ENCODE peak calls at places on chromosomes 13 and 19, in seven cellular contexts. Y, T, O, K, E, B and C are unnamed samples.

GRCh38 chr19:53730391-53730790 is 93.7 kb downstream of the NLRP12 start:
- DNase-seq in K (no peak), O (no peak), B (no peak), T (no peak), E (no peak), Y (no peak), C (no peak)

GRCh38 chr13:46687810-46688209 is 109.2 kb downstream of the ESD start:
- DNase-seq in Y (no peak), B (peak; percentile 22), E (peak; percentile 3), O (no peak), T (no peak), K (peak; percentile 46), C (no peak)

GRCh38 chr13:34577051-34577450 is 365.0 kb upstream of the NBEA start:
- DNase-seq in T (no peak), K (no peak), E (no peak), B (no peak), Y (no peak), O (no peak), C (no peak)

GRCh38 chr13:105346141-105346766 is 1189.2 kb downstream of the EFNB2 start:
- DNase-seq in B (no peak), O (no peak), T (no peak), Y (no peak), E (peak; percentile 26), K (peak; percentile 90), C (peak; percentile 30)

GRCh38 chr19:18503971-18504885 is 17.6 kb downstream of the ELL start:
- DNase-seq in E (no peak), K (no peak), Y (no peak), T (peak; percentile 51), B (peak; percentile 63), O (no peak), C (no peak)

GRCh38 chr13:99056381-99057014 is 78.6 kb upstream of the DOCK9 start:
- DNase-seq in Y (peak; percentile 67), B (no peak), K (no peak), O (no peak), T (no peak), E (no peak), C (no peak)

GRCh38 chr13:37648604-37649003 is 50.0 kb upstream of the POSTN start:
- DNase-seq in Y (no peak), O (no peak), E (no peak), K (peak; percentile 88), B (no peak), T (no peak), C (no peak)

GRCh38 chr13:112619730-112620639 is 32.0 kb upstream of the TUBGCP3 start:
- DNase-seq in O (no peak), E (peak; percentile 38), Y (no peak), B (no peak), T (no peak), K (no peak), C (no peak)

GRCh38 chr19:18385675-18386542 is at the start of gene GDF15:
- DNase-seq in T (peak; percentile 96), O (peak; percentile 48), Y (peak; percentile 86), E (peak; percentile 90), B (peak; percentile 98), K (peak; percentile 87), C (peak; percentile 78)

GRCh38 chr13:44312131-44312530 is 61.5 kb upstream of the SERP2 start:
- DNase-seq in E (no peak), O (no peak), Y (no peak), T (no peak), B (no peak), K (no peak), C (no peak)

GRCh38 chr19:4867534-4868285 is at the start of gene PLIN3:
- DNase-seq in T (peak; percentile 98), O (peak; percentile 99), K (peak; percentile 93), Y (peak; percentile 99), E (peak; percentile 88), B (peak; percentile 97), C (peak; percentile 91)

GRCh38 chr13:44140146-44140545 is 233.5 kb upstream of the SERP2 start:
- DNase-seq in B (no peak), O (no peak), K (no peak), T (peak; percentile 62), E (no peak), Y (no peak), C (no peak)

GRCh38 chr19:1471514-1472107 is 7.4 kb downstream of the C19orf25 start:
- DNase-seq in K (no peak), O (no peak), B (no peak), E (no peak), Y (no peak), T (no peak), C (no peak)

GRCh38 chr13:43767351-43767901 is 19.3 kb downstream of the ENOX1 start:
- DNase-seq in O (peak; percentile 21), T (no peak), B (no peak), E (no peak), Y (peak; percentile 78), K (no peak), C (no peak)

GRCh38 chr19:2231621-2232221 is 4.4 kb downstream of the PLEKHJ1 start:
- DNase-seq in Y (no peak), T (no peak), K (no peak), B (no peak), O (no peak), E (no peak), C (no peak)

GRCh38 chr13:47679391-47679790 is 321.7 kb downstream of the SUCLA2 start:
- DNase-seq in O (no peak), B (no peak), E (no peak), K (peak; percentile 59), Y (no peak), T (no peak), C (no peak)

GRCh38 chr19:10551698-10552301 is 8.1 kb downstream of the ATG4D start:
- DNase-seq in O (no peak), B (peak; percentile 40), Y (no peak), K (no peak), E (peak; percentile 33), T (peak; percentile 32), C (peak; percentile 61)

GRCh38 chr19:10550336-10550735 is 6.6 kb downstream of the ATG4D start:
- DNase-seq in T (no peak), O (no peak), Y (no peak), K (no peak), B (no peak), E (no peak), C (no peak)

GRCh38 chr19:10553943-10554381 is 10.3 kb downstream of the ATG4D start:
- DNase-seq in B (no peak), T (peak; percentile 29), O (no peak), K (no peak), E (no peak), Y (no peak), C (no peak)

GRCh38 chr19:10553087-10553667 is 9.5 kb downstream of the ATG4D start:
- DNase-seq in K (no peak), E (no peak), Y (no peak), T (no peak), B (no peak), O (no peak), C (no peak)

GRCh38 chr19:10552596-10553053 is 8.9 kb downstream of the ATG4D start:
- DNase-seq in Y (no peak), E (no peak), T (no peak), B (no peak), O (no peak), K (no peak), C (no peak)
- TF ChIP-seq POLR2A in Y (no peak), E (peak; percentile 31), T (no peak), B (no peak), O (no peak), K (no peak), C (no peak)

GRCh38 chr19:49690656-49691242 is at the start of gene CPT1C:
- DNase-seq in B (peak; percentile 82), K (peak; percentile 79), Y (peak; percentile 93), O (peak; percentile 89), T (peak; percentile 79), E (no peak), C (peak; percentile 81)
- TF ChIP-seq POLR2A in B (no peak), K (peak; percentile 73), Y (no peak), O (peak; percentile 55), T (no peak), E (no peak), C (peak; percentile 60)

DNA sequence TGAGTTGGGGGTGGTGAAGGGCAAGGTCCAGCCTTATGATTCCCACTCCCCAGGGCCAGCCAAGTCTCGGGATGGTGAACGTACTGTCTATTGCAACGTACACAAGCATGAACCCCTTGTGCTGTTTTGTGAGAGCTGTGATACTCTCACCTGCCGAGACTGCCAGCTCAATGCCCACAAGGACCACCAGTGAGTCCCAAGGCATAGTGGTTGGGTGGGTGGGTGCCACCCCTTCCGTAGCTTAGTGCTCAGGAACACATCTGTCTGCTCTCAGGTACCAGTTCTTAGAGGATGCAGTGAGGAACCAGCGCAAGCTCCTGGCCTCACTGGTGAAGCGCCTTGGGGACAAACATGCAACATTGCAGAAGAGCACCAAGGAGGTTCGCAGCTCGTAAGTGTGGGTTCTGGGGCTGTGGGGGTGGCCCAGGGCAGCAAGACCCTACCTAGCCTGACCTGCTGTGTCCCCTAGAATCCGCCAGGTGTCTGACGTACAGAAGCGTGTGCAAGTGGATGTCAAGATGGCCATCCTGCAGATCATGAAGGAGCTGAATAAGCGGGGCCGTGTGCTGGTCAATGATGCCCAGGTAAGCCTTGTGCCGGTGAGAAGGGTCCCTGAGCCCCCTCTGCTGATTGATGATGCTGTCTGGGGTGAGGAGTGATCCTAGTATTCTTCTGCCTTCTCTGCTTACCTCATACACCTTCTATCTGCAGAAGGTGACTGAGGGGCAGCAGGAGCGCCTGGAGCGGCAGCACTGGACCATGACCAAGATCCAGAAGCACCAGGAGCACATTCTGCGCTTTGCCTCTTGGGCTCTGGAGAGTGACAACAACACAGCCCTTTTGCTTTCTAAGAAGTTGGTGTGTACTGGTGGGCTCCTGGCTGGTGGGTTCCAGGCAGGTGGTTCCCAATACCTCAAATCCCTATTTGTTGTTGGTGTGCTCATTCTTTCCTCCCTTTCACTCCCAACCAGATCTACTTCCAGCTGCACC is 3.8 kb downstream of the TRIM28 start:
- DNase-seq in K (no peak), B (no peak), E (no peak), T (no peak), Y (no peak), O (no peak), C (no peak)
- TF ChIP-seq POLR2A in K (no peak), B (no peak), E (no peak), T (no peak), Y (no peak), O (no peak), C (no peak)

DNA sequence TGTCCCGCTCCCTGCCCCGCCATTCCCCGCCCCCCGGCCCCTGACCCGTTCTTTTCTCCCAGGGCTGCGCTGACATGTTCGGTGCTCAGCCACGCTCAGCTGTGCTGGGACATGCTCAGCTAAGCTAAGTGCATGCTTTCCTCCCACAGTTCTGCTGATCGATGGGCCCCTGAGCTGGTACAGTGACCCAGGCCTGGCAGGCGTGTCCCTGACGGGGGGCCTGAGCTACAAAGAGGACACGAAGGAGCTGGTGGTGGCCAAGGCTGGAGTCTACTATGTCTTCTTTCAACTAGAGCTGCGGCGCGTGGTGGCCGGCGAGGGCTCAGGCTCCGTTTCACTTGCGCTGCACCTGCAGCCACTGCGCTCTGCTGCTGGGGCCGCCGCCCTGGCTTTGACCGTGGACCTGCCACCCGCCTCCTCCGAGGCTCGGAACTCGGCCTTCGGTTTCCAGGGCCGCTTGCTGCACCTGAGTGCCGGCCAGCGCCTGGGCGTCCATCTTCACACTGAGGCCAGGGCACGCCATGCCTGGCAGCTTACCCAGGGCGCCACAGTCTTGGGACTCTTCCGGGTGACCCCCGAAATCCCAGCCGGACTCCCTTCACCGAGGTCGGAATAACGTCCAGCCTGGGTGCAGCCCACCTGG is 3.7 kb downstream of the TNFSF9 start:
- DNase-seq in E (no peak), O (no peak), K (no peak), B (peak; percentile 20), Y (no peak), T (no peak), C (no peak)
- TF ChIP-seq POLR2A in E (no peak), O (no peak), K (no peak), B (no peak), Y (no peak), T (no peak), C (no peak)